ENCODE peak calls at places on chromosomes 11 and 22, in seven cellular contexts. C, F, G, P, T, S and O are unnamed samples.

GRCh38 chr11:2573240-2574042 is 126.4 kb downstream of the KCNQ1OT1 start:
- DNase-seq in C (peak; percentile 56), F (no peak), G (no peak), P (no peak), T (no peak), S (no peak), O (peak; percentile 56)

GRCh38 chr11:133520707-133521106 is 11.6 kb downstream of the OPCML start:
- DNase-seq in C (no peak), F (no peak), G (no peak), P (no peak), T (no peak), S (peak; percentile 60), O (no peak)

GRCh38 chr11:103842795-103843194 is 193.6 kb upstream of the DDI1 start:
- DNase-seq in C (no peak), F (no peak), G (no peak), P (no peak), T (peak; percentile 49), S (no peak), O (no peak)

GRCh38 chr11:3674189-3674588 is 3.0 kb upstream of the CHRNA10 start:
- DNase-seq in C (no peak), F (no peak), G (no peak), P (peak; percentile 82), T (no peak), S (no peak), O (no peak)

GRCh38 chr11:106088896-106089295 is 11.4 kb downstream of the AASDHPPT start:
- DNase-seq in C (no peak), F (no peak), G (no peak), P (no peak), T (no peak), S (no peak), O (no peak)

GRCh38 chr11:81963018-81963417 is 770.6 kb downstream of the FAM181B start:
- DNase-seq in C (no peak), F (peak; percentile 6), G (no peak), P (no peak), T (peak; percentile 8), S (no peak), O (no peak)

GRCh38 chr22:37242395-37242918 is 1.6 kb downstream of the RAC2 start:
- DNase-seq in C (peak; percentile 73), F (peak; percentile 78), G (peak; percentile 82), P (no peak), T (peak; percentile 60), S (peak; percentile 74), O (peak; percentile 97)

GRCh38 chr11:2097356-2097997 is 41.7 kb downstream of the IGF2 start:
- DNase-seq in C (peak; percentile 74), F (peak; percentile 37), G (peak; percentile 28), P (no peak), T (no peak), S (peak; percentile 48), O (peak; percentile 83)

GRCh38 chr22:24310969-24311368 is 40.3 kb downstream of the SPECC1L start:
- DNase-seq in C (no peak), F (no peak), G (no peak), P (no peak), T (no peak), S (no peak), O (no peak)

GRCh38 chr11:17558916-17559315 is 11.9 kb downstream of the OTOG start:
- DNase-seq in C (peak; percentile 39), F (no peak), G (no peak), P (no peak), T (no peak), S (no peak), O (no peak)

GRCh38 chr11:11579012-11579755 is 42.6 kb downstream of the GALNT18 start:
- DNase-seq in C (no peak), F (no peak), G (no peak), P (no peak), T (no peak), S (no peak), O (no peak)

GRCh38 chr11:12123177-12123576 is 12.8 kb downstream of the MICAL2 start:
- DNase-seq in C (no peak), F (no peak), G (no peak), P (no peak), T (no peak), S (no peak), O (no peak)

GRCh38 chr22:30880181-30880601 is 88.4 kb downstream of the MORC2 start:
- DNase-seq in C (no peak), F (no peak), G (no peak), P (no peak), T (no peak), S (no peak), O (no peak)

GRCh38 chr22:37777122-37777687 is 30.5 kb upstream of the GCAT start:
- DNase-seq in C (peak; percentile 83), F (peak; percentile 21), G (peak; percentile 74), P (no peak), T (no peak), S (peak; percentile 85), O (no peak)

GRCh38 chr11:29321293-29322132 is 695.3 kb downstream of the KCNA4 start:
- DNase-seq in C (no peak), F (no peak), G (no peak), P (no peak), T (no peak), S (no peak), O (no peak)

GRCh38 chr11:66677599-66678375 is at the start of gene RBM4B:
- DNase-seq in C (peak; percentile 99), F (peak; percentile 99), G (peak; percentile 97), P (peak; percentile 77), T (peak; percentile 98), S (peak; percentile 98), O (peak; percentile 98)

GRCh38 chr22:26587991-26588613 is 1.8 kb downstream of the TPST2 start:
- DNase-seq in C (no peak), F (no peak), G (no peak), P (no peak), T (no peak), S (no peak), O (no peak)

GRCh38 chr11:111423250-111423615 is 44.2 kb upstream of the POU2AF1 start:
- DNase-seq in C (no peak), F (no peak), G (no peak), P (no peak), T (no peak), S (no peak), O (no peak)
- H3K9me3 ChIP-seq in C (no peaks in the 10 kb centered on the region), F (no peaks in the 10 kb centered on the region), G (no peaks in the 10 kb centered on the region), P (no peaks in the 10 kb centered on the region), T (no peaks in the 10 kb centered on the region), S (no peaks in the 10 kb centered on the region), O (no peaks in the 10 kb centered on the region)

GRCh38 chr11:34207487-34207886 is 102.1 kb downstream of the NAT10 start:
- DNase-seq in C (no peak), F (no peak), G (no peak), P (no peak), T (no peak), S (no peak), O (no peak)
- H3K4me1 ChIP-seq in C (peaks cover 11% of the 10 kb centered on the region), F (peaks cover 9% of the 10 kb centered on the region), G (no peaks in the 10 kb centered on the region), P (peaks cover 64% of the 10 kb centered on the region), T (peaks cover 7% of the 10 kb centered on the region), S (no peaks in the 10 kb centered on the region), O (peaks cover 5% of the 10 kb centered on the region)

GRCh38 chr11:35943294-35943693 is 568 bp upstream of the LDLRAD3 start:
- DNase-seq in C (no peak), F (no peak), G (no peak), P (no peak), T (no peak), S (no peak), O (no peak)

GRCh38 chr11:35945137-35945518 is 1.3 kb downstream of the LDLRAD3 start:
- DNase-seq in C (no peak), F (no peak), G (no peak), P (no peak), T (no peak), S (no peak), O (no peak)

GRCh38 chr11:35946766-35947165 is 2.9 kb downstream of the LDLRAD3 start:
- DNase-seq in C (no peak), F (no peak), G (no peak), P (no peak), T (no peak), S (no peak), O (no peak)

GRCh38 chr11:35944503-35945136 is 758 bp downstream of the LDLRAD3 start:
- DNase-seq in C (no peak), F (no peak), G (no peak), P (no peak), T (peak; percentile 56), S (no peak), O (no peak)

GRCh38 chr11:35943761-35944502 is at the start of gene LDLRAD3:
- DNase-seq in C (peak; percentile 91), F (peak; percentile 92), G (peak; percentile 69), P (no peak), T (peak; percentile 94), S (peak; percentile 70), O (peak; percentile 90)
- TF ChIP-seq POLR2AphosphoS5 in C (no peak), F (no peak), G (no peak), P (peak; percentile 67), T (peak; percentile 69), S (no peak), O (no peak)

DNA sequence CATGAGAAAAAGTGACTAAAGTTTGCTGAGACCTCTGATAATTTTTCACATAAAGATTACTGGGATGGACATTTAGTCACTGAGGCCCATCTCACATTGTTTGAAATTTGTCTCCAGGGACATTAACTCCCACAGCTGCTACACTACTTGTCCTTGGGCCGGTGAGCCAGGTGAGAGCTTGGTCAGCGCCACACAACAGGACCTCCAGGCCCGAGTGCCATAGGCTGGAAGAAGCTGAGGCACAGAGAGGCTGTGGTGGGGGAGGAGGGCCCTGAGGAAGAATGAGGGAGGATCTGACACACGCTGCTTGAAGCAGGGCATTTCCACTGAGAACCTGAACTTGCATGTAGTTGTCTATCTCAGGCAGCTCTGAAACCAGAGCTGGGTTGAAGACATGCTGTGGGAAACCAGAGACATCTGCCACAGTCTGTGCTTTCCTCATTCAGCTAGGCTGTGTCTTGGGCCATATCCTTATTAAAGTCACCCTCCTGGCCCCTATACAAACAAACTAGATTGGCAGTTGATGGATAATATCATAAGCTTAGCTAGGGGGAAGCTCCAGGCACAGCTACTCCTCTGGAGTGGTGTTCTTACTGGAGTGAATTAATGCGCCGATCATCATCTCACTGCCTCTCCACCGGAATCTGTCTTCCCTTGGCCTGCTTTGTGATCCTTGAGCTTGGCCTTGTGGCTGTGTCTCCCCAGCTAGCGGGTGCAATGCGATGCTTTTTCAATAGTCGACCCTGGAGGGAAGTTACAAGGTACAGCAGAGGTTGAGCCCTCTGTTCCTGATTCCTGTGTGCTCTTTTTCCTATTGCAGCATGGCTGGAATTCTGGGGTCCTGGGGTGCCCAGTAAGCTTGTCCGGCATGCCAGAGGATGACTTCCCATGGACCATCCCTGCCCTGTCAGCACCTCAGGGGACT is 225.3 kb upstream of the B3GAT1 start:
- DNase-seq in C (no peak), F (no peak), G (no peak), P (no peak), T (no peak), S (no peak), O (no peak)
- H3K9me3 ChIP-seq in C (no peaks in the 10 kb centered on the region), F (no peaks in the 10 kb centered on the region), G (no peaks in the 10 kb centered on the region), P (no peaks in the 10 kb centered on the region), T (no peaks in the 10 kb centered on the region), S (no peaks in the 10 kb centered on the region), O (no peaks in the 10 kb centered on the region)

GRCh38 chr11:76391039-76391438 is 9.9 kb downstream of the GVQW3 start:
- DNase-seq in C (no peak), F (no peak), G (no peak), P (no peak), T (no peak), S (no peak), O (no peak)
- H3K4me1 ChIP-seq in C (peaks cover 4% of the 10 kb centered on the region), F (no peaks in the 10 kb centered on the region), G (no peaks in the 10 kb centered on the region), P (no peaks in the 10 kb centered on the region), T (peaks cover 12% of the 10 kb centered on the region), S (no peaks in the 10 kb centered on the region), O (no peaks in the 10 kb centered on the region)